ENCODE peak calls at places on chromosomes 11 and 22, in eight cellular contexts. Z is astrocyte, H is Daoy, F is memory B cell, S is hippocampal formation, P is cardiac muscle cell, L is psoas muscle, X is B cell. Q is an unnamed sample.

GRCh38 chr22:50734986-50735738 is 2.8 kb upstream of the ACR start:
- DNase-seq in X (no peak), H (no peak), Z (no peak), F (no peak), P (no peak), S (no peak), L (peak; percentile 20), Q (no peak)

GRCh38 chr11:56783448-56784041 is 35.0 kb upstream of the OR9G4 start:
- DNase-seq in S (no peak), L (no peak), Z (peak; percentile 29), F (no peak), H (peak; percentile 5), X (peak; percentile 22), P (peak; percentile 72), Q (no peak)

GRCh38 chr11:46537121-46537520 is 56.7 kb downstream of the AMBRA1 start:
- DNase-seq in H (no peak), X (no peak), S (no peak), F (no peak), Z (no peak), P (peak; percentile 27), L (no peak), Q (no peak)

GRCh38 chr11:119684361-119685072 is 44.5 kb downstream of the NECTIN1 start:
- DNase-seq in P (peak; percentile 64), Z (peak; percentile 66), H (peak; percentile 92), S (no peak), X (no peak), L (no peak), F (no peak), Q (no peak)

GRCh38 chr11:61572913-61573312 is 8.0 kb downstream of the SYT7 start:
- DNase-seq in H (no peak), L (no peak), X (no peak), S (no peak), P (no peak), Z (no peak), F (no peak), Q (no peak)

GRCh38 chr11:2483426-2483825 is 38.6 kb downstream of the KCNQ1 start:
- DNase-seq in H (no peak), P (no peak), S (no peak), Z (no peak), L (no peak), X (no peak), F (no peak), Q (no peak)

GRCh38 chr22:19355413-19356157 is 64.1 kb upstream of the CLTCL1 start:
- DNase-seq in F (no peak), S (no peak), Z (no peak), X (no peak), H (no peak), L (no peak), P (no peak), Q (no peak)

GRCh38 chr22:46574993-46575914 is 37.8 kb upstream of the CELSR1 start:
- DNase-seq in H (peak; percentile 53), L (peak; percentile 59), F (no peak), Z (no peak), S (no peak), P (peak; percentile 36), X (no peak), Q (peak; percentile 90)

GRCh38 chr22:34057726-34058125 is 137.4 kb upstream of the LARGE1 start:
- DNase-seq in Z (no peak), H (no peak), X (no peak), L (no peak), S (no peak), F (no peak), P (no peak), Q (no peak)

GRCh38 chr22:43529954-43530863 is 118.4 kb downstream of the MPPED1 start:
- DNase-seq in H (no peak), P (no peak), F (no peak), Z (no peak), S (no peak), X (no peak), L (no peak), Q (no peak)